ENCODE peak calls at places on chromosomes 4 and X, in ten cellular contexts. One of them, this sample, is unnamed.
A peak's percentile ranks its signal among the peaks of the same experiment; 100 is the strongest.

GRCh38 chrX:17412692-17413091 is 37.7 kb downstream of the NHS start:
- DNase-seq in tibial nerve: no peak
- DNase-seq in ascending aorta: no peak
- DNase-seq in neural progenitor cell: no peak
- DNase-seq in OCI-LY7: no peak
- DNase-seq in colonic mucosa: no peak
- DNase-seq in endodermal cell: no peak
- DNase-seq in neuronal stem cell: no peak
- DNase-seq in upper lobe of right lung: no peak
- DNase-seq in hepatocyte: no peak
- DNase-seq in this sample: no peak

GRCh38 chrX:80812176-80812575 is 2.5 kb upstream of the BRWD3 start:
- DNase-seq in OCI-LY7: peak; percentile 55
- DNase-seq in neuronal stem cell: peak; percentile 2
- DNase-seq in hepatocyte: peak; percentile 20
- DNase-seq in upper lobe of right lung: no peak
- DNase-seq in endodermal cell: peak; percentile 75
- DNase-seq in colonic mucosa: peak; percentile 22
- DNase-seq in ascending aorta: no peak
- DNase-seq in tibial nerve: peak; percentile 5
- DNase-seq in neural progenitor cell: peak; percentile 56
- DNase-seq in this sample: peak; percentile 19

GRCh38 chr4:119693127-119693526 is 64.5 kb upstream of the PDE5A start:
- DNase-seq in OCI-LY7: no peak
- DNase-seq in hepatocyte: no peak
- DNase-seq in endodermal cell: no peak
- DNase-seq in tibial nerve: no peak
- DNase-seq in neural progenitor cell: no peak
- DNase-seq in colonic mucosa: no peak
- DNase-seq in ascending aorta: no peak
- DNase-seq in neuronal stem cell: no peak
- DNase-seq in upper lobe of right lung: no peak
- DNase-seq in this sample: no peak

GRCh38 chr4:71113294-71113693 is 119.8 kb downstream of the DCK start:
- DNase-seq in neuronal stem cell: no peak
- DNase-seq in endodermal cell: peak; percentile 55
- DNase-seq in tibial nerve: no peak
- DNase-seq in neural progenitor cell: peak; percentile 4
- DNase-seq in hepatocyte: peak; percentile 16
- DNase-seq in ascending aorta: no peak
- DNase-seq in OCI-LY7: peak; percentile 8
- DNase-seq in colonic mucosa: peak; percentile 41
- DNase-seq in upper lobe of right lung: no peak
- DNase-seq in this sample: no peak

GRCh38 chr4:69843932-69844331 is 16.0 kb downstream of the SULT1E1 start:
- DNase-seq in colonic mucosa: no peak
- DNase-seq in hepatocyte: no peak
- DNase-seq in OCI-LY7: no peak
- DNase-seq in ascending aorta: no peak
- DNase-seq in upper lobe of right lung: no peak
- DNase-seq in neural progenitor cell: no peak
- DNase-seq in neuronal stem cell: no peak
- DNase-seq in endodermal cell: no peak
- DNase-seq in tibial nerve: no peak
- DNase-seq in this sample: no peak

GRCh38 chr4:127240721-127241120 is 392.0 kb upstream of the INTU start:
- DNase-seq in OCI-LY7: no peak
- DNase-seq in upper lobe of right lung: no peak
- DNase-seq in endodermal cell: no peak
- DNase-seq in hepatocyte: peak; percentile 16
- DNase-seq in colonic mucosa: no peak
- DNase-seq in neural progenitor cell: no peak
- DNase-seq in tibial nerve: no peak
- DNase-seq in neuronal stem cell: no peak
- DNase-seq in ascending aorta: no peak
- DNase-seq in this sample: no peak

GRCh38 chrX:37752941-37753340 is 26.9 kb upstream of the CYBB start:
- DNase-seq in neuronal stem cell: no peak
- DNase-seq in hepatocyte: no peak
- DNase-seq in neural progenitor cell: no peak
- DNase-seq in tibial nerve: no peak
- DNase-seq in OCI-LY7: peak; percentile 31
- DNase-seq in endodermal cell: no peak
- DNase-seq in colonic mucosa: no peak
- DNase-seq in upper lobe of right lung: no peak
- DNase-seq in ascending aorta: no peak
- DNase-seq in this sample: no peak

GRCh38 chrX:110741213-110741796 is 54.3 kb downstream of the CHRDL1 start:
- DNase-seq in tibial nerve: no peak
- DNase-seq in upper lobe of right lung: no peak
- DNase-seq in colonic mucosa: no peak
- DNase-seq in hepatocyte: peak; percentile 8
- DNase-seq in neuronal stem cell: no peak
- DNase-seq in endodermal cell: peak; percentile 54
- DNase-seq in OCI-LY7: no peak
- DNase-seq in neural progenitor cell: no peak
- DNase-seq in ascending aorta: no peak
- DNase-seq in this sample: no peak

GRCh38 chr4:2797545-2798305 is 4.8 kb downstream of the SH3BP2 start:
- DNase-seq in neural progenitor cell: peak; percentile 1
- DNase-seq in colonic mucosa: peak; percentile 22
- DNase-seq in upper lobe of right lung: peak; percentile 65
- DNase-seq in endodermal cell: no peak
- DNase-seq in ascending aorta: peak; percentile 60
- DNase-seq in tibial nerve: no peak
- DNase-seq in hepatocyte: no peak
- DNase-seq in OCI-LY7: no peak
- DNase-seq in neuronal stem cell: no peak
- DNase-seq in this sample: peak; percentile 66

GRCh38 chr4:176792348-176793059 is at the start of gene VEGFC:
- DNase-seq in hepatocyte: peak; percentile 86
- DNase-seq in ascending aorta: peak; percentile 71
- DNase-seq in colonic mucosa: peak; percentile 24
- DNase-seq in neuronal stem cell: peak; percentile 56
- DNase-seq in neural progenitor cell: peak; percentile 89
- DNase-seq in endodermal cell: peak; percentile 87
- DNase-seq in upper lobe of right lung: peak; percentile 75
- DNase-seq in OCI-LY7: no peak
- DNase-seq in tibial nerve: no peak
- DNase-seq in this sample: peak; percentile 50

GRCh38 chr4:128630881-128631280 is 178.6 kb upstream of the JADE1 start:
- DNase-seq in hepatocyte: no peak
- DNase-seq in endodermal cell: no peak
- DNase-seq in tibial nerve: no peak
- DNase-seq in ascending aorta: no peak
- DNase-seq in neuronal stem cell: no peak
- DNase-seq in OCI-LY7: no peak
- DNase-seq in colonic mucosa: no peak
- DNase-seq in upper lobe of right lung: no peak
- DNase-seq in neural progenitor cell: no peak
- DNase-seq in this sample: no peak

GRCh38 chr4:170374770-170375169 is 285.0 kb upstream of the AADAT start:
- DNase-seq in upper lobe of right lung: no peak
- DNase-seq in tibial nerve: no peak
- DNase-seq in colonic mucosa: peak; percentile 40
- DNase-seq in ascending aorta: no peak
- DNase-seq in OCI-LY7: peak; percentile 32
- DNase-seq in hepatocyte: peak; percentile 49
- DNase-seq in neuronal stem cell: no peak
- DNase-seq in endodermal cell: peak; percentile 81
- DNase-seq in neural progenitor cell: peak; percentile 50
- DNase-seq in this sample: no peak

GRCh38 chrX:64925480-64925879 is 50.8 kb downstream of the ZC4H2 start:
- DNase-seq in upper lobe of right lung: no peak
- DNase-seq in tibial nerve: no peak
- DNase-seq in ascending aorta: no peak
- DNase-seq in hepatocyte: no peak
- DNase-seq in neuronal stem cell: no peak
- DNase-seq in colonic mucosa: no peak
- DNase-seq in endodermal cell: no peak
- DNase-seq in neural progenitor cell: no peak
- DNase-seq in OCI-LY7: no peak
- DNase-seq in this sample: no peak
- H3K9me3 ChIP-seq in upper lobe of right lung: no peaks in the 10 kb centered on the region
- H3K9me3 ChIP-seq in tibial nerve: peaks cover 31% of the 10 kb centered on the region
- H3K9me3 ChIP-seq in ascending aorta: peaks cover 46% of the 10 kb centered on the region
- H3K9me3 ChIP-seq in hepatocyte: peaks cover 2% of the 10 kb centered on the region
- H3K9me3 ChIP-seq in neuronal stem cell: no peaks in the 10 kb centered on the region
- H3K9me3 ChIP-seq in colonic mucosa: no peaks in the 10 kb centered on the region
- H3K9me3 ChIP-seq in endodermal cell: peaks cover 18% of the 10 kb centered on the region
- H3K9me3 ChIP-seq in neural progenitor cell: peaks cover 16% of the 10 kb centered on the region
- H3K9me3 ChIP-seq in OCI-LY7: no peaks in the 10 kb centered on the region
- H3K9me3 ChIP-seq in this sample: peaks cover 18% of the 10 kb centered on the region

DNA sequence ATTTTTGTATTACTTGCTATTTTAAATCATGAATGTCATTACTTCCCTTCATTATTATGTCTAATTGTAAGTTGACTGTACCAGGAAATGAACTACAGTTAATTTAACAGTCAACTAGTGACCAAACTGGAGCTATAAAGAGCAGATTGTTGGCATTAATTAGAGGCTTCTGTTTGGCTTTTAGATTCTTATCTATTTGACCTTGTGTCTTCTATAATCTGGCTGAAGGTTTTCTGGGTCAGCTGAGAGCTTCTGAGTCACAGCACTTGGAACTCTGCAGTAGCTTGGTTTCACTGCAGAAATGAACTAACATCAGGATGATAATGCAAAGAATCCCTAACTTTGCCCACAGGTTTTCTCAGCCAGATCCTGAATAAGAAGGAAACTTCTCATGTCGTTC is 169.2 kb upstream of the LEF1 start:
- DNase-seq in endodermal cell: no peak
- DNase-seq in ascending aorta: no peak
- DNase-seq in neuronal stem cell: no peak
- DNase-seq in OCI-LY7: no peak
- DNase-seq in colonic mucosa: no peak
- DNase-seq in neural progenitor cell: no peak
- DNase-seq in upper lobe of right lung: no peak
- DNase-seq in tibial nerve: no peak
- DNase-seq in hepatocyte: peak; percentile 49
- DNase-seq in this sample: no peak
- H3K4me1 ChIP-seq in endodermal cell: peaks cover 4% of the 10 kb centered on the region
- H3K4me1 ChIP-seq in ascending aorta: no peaks in the 10 kb centered on the region
- H3K4me1 ChIP-seq in neuronal stem cell: no peaks in the 10 kb centered on the region
- H3K4me1 ChIP-seq in OCI-LY7: no peaks in the 10 kb centered on the region
- H3K4me1 ChIP-seq in colonic mucosa: no peaks in the 10 kb centered on the region
- H3K4me1 ChIP-seq in neural progenitor cell: peaks cover 49% of the 10 kb centered on the region
- H3K4me1 ChIP-seq in upper lobe of right lung: no peaks in the 10 kb centered on the region
- H3K4me1 ChIP-seq in tibial nerve: no peaks in the 10 kb centered on the region
- H3K4me1 ChIP-seq in hepatocyte: peaks cover 20% of the 10 kb centered on the region
- H3K4me1 ChIP-seq in this sample: no peaks in the 10 kb centered on the region

DNA sequence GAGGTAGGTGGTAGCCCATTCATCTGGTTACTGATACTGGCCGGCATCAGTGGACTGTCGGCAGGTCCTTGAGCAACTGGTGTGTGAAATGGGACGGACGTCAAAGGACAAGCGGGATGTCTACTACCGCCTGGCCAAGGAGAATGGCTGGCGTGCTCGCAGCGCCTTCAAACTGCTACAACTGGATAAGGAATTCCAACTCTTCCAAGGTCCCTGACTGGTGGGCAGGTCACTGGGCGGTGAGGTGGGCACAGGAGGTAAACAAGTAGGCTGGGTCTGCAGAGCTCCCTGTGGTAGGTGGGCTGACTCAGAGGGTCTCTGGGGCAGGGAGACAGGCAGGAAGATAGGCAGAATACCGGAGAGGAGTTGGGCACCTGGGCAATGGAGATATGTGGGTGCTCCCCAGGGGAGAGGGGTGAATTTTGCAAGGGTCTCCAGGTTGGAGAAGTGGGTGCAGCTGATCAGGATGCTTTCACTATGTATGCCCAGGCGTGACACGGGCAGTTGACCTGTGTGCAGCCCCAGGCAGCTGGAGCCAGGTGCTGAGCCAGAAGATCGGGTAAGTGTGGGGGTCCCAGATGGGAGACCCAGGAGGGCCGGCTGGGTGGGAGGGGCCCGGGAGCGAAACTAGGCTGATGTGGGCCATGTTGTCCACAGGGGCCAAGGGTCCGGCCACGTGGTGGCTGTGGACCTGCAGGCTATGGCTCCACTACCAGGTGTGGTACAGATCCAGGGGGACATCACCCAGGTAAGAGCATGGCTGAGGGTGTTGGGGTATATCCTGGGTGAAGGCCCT is 2.2 kb downstream of the FTSJ1 start:
- DNase-seq in ascending aorta: no peak
- DNase-seq in neural progenitor cell: no peak
- DNase-seq in hepatocyte: no peak
- DNase-seq in neuronal stem cell: no peak
- DNase-seq in endodermal cell: no peak
- DNase-seq in tibial nerve: no peak
- DNase-seq in colonic mucosa: no peak
- DNase-seq in OCI-LY7: no peak
- DNase-seq in upper lobe of right lung: no peak
- DNase-seq in this sample: no peak
- H3K9me3 ChIP-seq in ascending aorta: no peaks in the 10 kb centered on the region
- H3K9me3 ChIP-seq in neural progenitor cell: no peaks in the 10 kb centered on the region
- H3K9me3 ChIP-seq in hepatocyte: no peaks in the 10 kb centered on the region
- H3K9me3 ChIP-seq in neuronal stem cell: no peaks in the 10 kb centered on the region
- H3K9me3 ChIP-seq in endodermal cell: no peaks in the 10 kb centered on the region
- H3K9me3 ChIP-seq in tibial nerve: no peaks in the 10 kb centered on the region
- H3K9me3 ChIP-seq in colonic mucosa: no peaks in the 10 kb centered on the region
- H3K9me3 ChIP-seq in OCI-LY7: no peaks in the 10 kb centered on the region
- H3K9me3 ChIP-seq in upper lobe of right lung: no peaks in the 10 kb centered on the region
- H3K9me3 ChIP-seq in this sample: no peaks in the 10 kb centered on the region

GRCh38 chr4:1728061-1728980 is 7.0 kb downstream of the TACC3 start:
- DNase-seq in upper lobe of right lung: peak; percentile 60
- DNase-seq in ascending aorta: no peak
- DNase-seq in neuronal stem cell: no peak
- DNase-seq in endodermal cell: no peak
- DNase-seq in hepatocyte: no peak
- DNase-seq in colonic mucosa: no peak
- DNase-seq in neural progenitor cell: no peak
- DNase-seq in tibial nerve: no peak
- DNase-seq in OCI-LY7: no peak
- DNase-seq in this sample: no peak

GRCh38 chr4:1731180-1731579 is 9.9 kb downstream of the TACC3 start:
- DNase-seq in ascending aorta: no peak
- DNase-seq in neuronal stem cell: no peak
- DNase-seq in endodermal cell: no peak
- DNase-seq in hepatocyte: no peak
- DNase-seq in colonic mucosa: no peak
- DNase-seq in neural progenitor cell: no peak
- DNase-seq in OCI-LY7: no peak
- DNase-seq in tibial nerve: no peak
- DNase-seq in upper lobe of right lung: no peak
- DNase-seq in this sample: peak; percentile 24

GRCh38 chr4:1726146-1726934 is 5.0 kb downstream of the TACC3 start:
- DNase-seq in endodermal cell: peak; percentile 98
- DNase-seq in upper lobe of right lung: peak; percentile 93
- DNase-seq in colonic mucosa: peak; percentile 95
- DNase-seq in ascending aorta: peak; percentile 95
- DNase-seq in neural progenitor cell: peak; percentile 91
- DNase-seq in neuronal stem cell: peak; percentile 87
- DNase-seq in OCI-LY7: peak; percentile 83
- DNase-seq in hepatocyte: peak; percentile 90
- DNase-seq in tibial nerve: peak; percentile 94
- DNase-seq in this sample: peak; percentile 95

GRCh38 chr4:1727117-1728031 is 6.1 kb downstream of the TACC3 start:
- DNase-seq in OCI-LY7: no peak
- DNase-seq in endodermal cell: no peak
- DNase-seq in neural progenitor cell: no peak
- DNase-seq in ascending aorta: peak; percentile 78
- DNase-seq in upper lobe of right lung: peak; percentile 86
- DNase-seq in neuronal stem cell: no peak
- DNase-seq in tibial nerve: peak; percentile 49
- DNase-seq in colonic mucosa: peak; percentile 53
- DNase-seq in hepatocyte: no peak
- DNase-seq in this sample: peak; percentile 55

GRCh38 chr4:1730532-1731135 is 9.3 kb downstream of the TACC3 start:
- DNase-seq in endodermal cell: no peak
- DNase-seq in hepatocyte: no peak
- DNase-seq in OCI-LY7: no peak
- DNase-seq in colonic mucosa: no peak
- DNase-seq in neural progenitor cell: no peak
- DNase-seq in tibial nerve: no peak
- DNase-seq in upper lobe of right lung: no peak
- DNase-seq in ascending aorta: no peak
- DNase-seq in neuronal stem cell: no peak
- DNase-seq in this sample: no peak
- H3K4me1 ChIP-seq in endodermal cell: no peaks in the 10 kb centered on the region
- H3K4me1 ChIP-seq in hepatocyte: no peaks in the 10 kb centered on the region
- H3K4me1 ChIP-seq in OCI-LY7: peaks cover 13% of the 10 kb centered on the region
- H3K4me1 ChIP-seq in colonic mucosa: no peaks in the 10 kb centered on the region
- H3K4me1 ChIP-seq in neural progenitor cell: peaks cover 3% of the 10 kb centered on the region
- H3K4me1 ChIP-seq in tibial nerve: peaks cover 9% of the 10 kb centered on the region
- H3K4me1 ChIP-seq in upper lobe of right lung: peaks cover 30% of the 10 kb centered on the region
- H3K4me1 ChIP-seq in ascending aorta: no peaks in the 10 kb centered on the region
- H3K4me1 ChIP-seq in neuronal stem cell: no peaks in the 10 kb centered on the region
- H3K4me1 ChIP-seq in this sample: no peaks in the 10 kb centered on the region

This sample was measured in mucosa of descending colon.